ENCODE peak calls at places on chromosomes 16 and 17, in five cellular contexts. U is GM12865, L is brain microvascular endothelial cell, F is GM20000, T is HCT116. A is an unnamed sample.

GRCh38 chr17:39738568-39738901 is 797 bp downstream of the GRB7 start:
- DNase-seq in U (no peak), L (no peak), F (peak; percentile 77), T (no peak), A (no peak)

GRCh38 chr17:2996938-2997670 is 66.3 kb downstream of the OR1D5 start:
- DNase-seq in U (no peak), L (no peak), F (no peak), T (no peak), A (no peak)

GRCh38 chr17:27600471-27600870 is 30.5 kb upstream of the LGALS9 start:
- DNase-seq in U (no peak), L (no peak), F (no peak), T (no peak), A (no peak)

GRCh38 chr16:24920568-24920967 is 74.8 kb downstream of the SLC5A11 start:
- DNase-seq in U (no peak), L (no peak), F (no peak), T (no peak), A (no peak)

GRCh38 chr16:77041468-77041867 is 149.5 kb upstream of the MON1B start:
- DNase-seq in U (no peak), L (no peak), F (no peak), T (no peak), A (no peak)

GRCh38 chr16:29675811-29676643 is 3.0 kb upstream of the QPRT start:
- DNase-seq in U (peak; percentile 57), L (peak; percentile 24), F (no peak), T (peak; percentile 24), A (no peak)

GRCh38 chr16:8568231-8568617 is 22.1 kb downstream of the TMEM114 start:
- DNase-seq in U (no peak), L (no peak), F (no peak), T (no peak), A (no peak)

GRCh38 chr17:47087093-47087492 is 102.0 kb downstream of the CDC27 start:
- DNase-seq in U (no peak), L (no peak), F (no peak), T (no peak), A (no peak)

GRCh38 chr17:82495844-82496528 is 23.5 kb upstream of the FOXK2 start:
- DNase-seq in U (peak; percentile 30), L (no peak), F (no peak), T (peak; percentile 46), A (peak; percentile 43)

GRCh38 chr16:14196539-14196938 is 125.4 kb downstream of the MRTFB start:
- DNase-seq in U (peak; percentile 19), L (no peak), F (no peak), T (no peak), A (no peak)

GRCh38 chr16:21260870-21261791 is 17.0 kb downstream of the CRYM start:
- DNase-seq in U (no peak), L (peak; percentile 76), F (no peak), T (peak; percentile 51), A (no peak)

GRCh38 chr16:2090819-2091721 is 43.3 kb downstream of the TSC2 start:
- DNase-seq in U (peak; percentile 87), L (peak; percentile 17), F (peak; percentile 97), T (peak; percentile 66), A (no peak)

GRCh38 chr17:17994770-17995169 is 22.1 kb downstream of the DRC3 start:
- DNase-seq in U (no peak), L (no peak), F (no peak), T (no peak), A (no peak)

GRCh38 chr17:17993852-17994251 is 21.2 kb downstream of the DRC3 start:
- DNase-seq in U (no peak), L (no peak), F (no peak), T (no peak), A (no peak)

GRCh38 chr17:17990282-17990681 is 17.6 kb downstream of the DRC3 start:
- DNase-seq in U (no peak), L (no peak), F (no peak), T (no peak), A (no peak)

GRCh38 chr17:17993366-17993765 is 20.7 kb downstream of the DRC3 start:
- DNase-seq in U (no peak), L (no peak), F (no peak), T (no peak), A (no peak)

DNA sequence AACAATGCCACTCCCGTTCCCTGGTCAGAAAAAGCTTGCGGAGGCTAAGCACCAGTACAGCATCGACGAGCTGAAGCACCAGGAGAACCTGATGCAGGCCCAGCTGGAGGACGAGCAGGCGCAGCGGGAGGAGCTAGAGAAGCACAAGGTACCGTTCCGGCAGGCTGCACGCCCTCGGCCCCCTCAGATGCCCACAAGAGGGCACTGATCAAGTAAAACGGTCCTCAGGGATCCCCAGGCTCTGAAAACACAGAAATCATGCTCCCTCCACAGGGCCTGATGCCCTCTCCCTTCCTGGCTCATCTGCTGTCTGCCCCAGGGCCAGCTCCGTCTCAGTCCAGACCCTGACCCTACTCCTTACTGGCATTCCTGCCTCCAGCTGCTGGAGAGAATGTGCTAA is 21.6 kb downstream of the DRC3 start:
- DNase-seq in U (peak; percentile 46), L (no peak), F (no peak), T (peak; percentile 15), A (no peak)
- TF ChIP-seq CTCF in U (peak; percentile 32), L (peak; percentile 79), F (no peak), T (peak; percentile 20), A (peak; percentile 36)

DNA sequence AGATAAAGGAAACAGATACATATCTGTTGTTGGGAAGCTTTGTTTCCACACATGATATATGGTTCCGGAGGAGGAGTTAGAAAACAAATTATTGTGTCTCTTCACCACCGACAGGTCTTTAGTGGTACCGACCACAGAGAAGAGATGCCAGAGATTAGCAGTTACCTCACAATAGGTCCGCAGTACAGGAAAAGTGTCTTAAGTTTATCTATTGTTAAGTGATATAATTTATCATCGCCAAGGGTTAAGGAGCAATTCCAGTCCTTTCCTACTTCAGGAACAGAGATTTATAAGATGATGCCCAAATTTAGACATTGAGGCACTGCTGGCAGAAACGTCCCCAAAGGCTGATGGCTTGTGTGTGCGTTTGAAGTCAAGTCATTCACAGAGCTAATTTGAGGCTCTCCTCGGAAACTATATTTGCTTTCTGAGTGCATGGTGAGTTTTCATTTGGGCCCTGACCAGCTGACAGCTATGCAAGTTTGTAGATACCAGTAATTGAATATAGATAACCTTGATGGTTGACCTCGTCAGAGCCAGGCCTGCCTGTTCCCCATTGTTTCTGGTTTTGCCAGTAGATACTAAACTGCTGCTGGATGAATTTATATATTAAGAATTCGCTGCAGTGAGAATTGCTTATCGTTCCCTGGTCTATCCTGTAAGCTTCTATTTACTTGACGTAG is 196.4 kb upstream of the IRX3 start:
- DNase-seq in U (no peak), L (no peak), F (no peak), T (no peak), A (no peak)
- TF ChIP-seq CTCF in U (no peak), L (no peak), F (no peak), T (no peak), A (no peak)

GRCh38 chr17:8158267-8159031 is 4.3 kb downstream of the VAMP2 start:
- DNase-seq in U (peak; percentile 91), L (peak; percentile 83), F (peak; percentile 86), T (peak; percentile 82), A (peak; percentile 57)

GRCh38 chr17:8153957-8154607 is 1.9 kb upstream of the PER1 start:
- DNase-seq in U (peak; percentile 81), L (peak; percentile 99), F (peak; percentile 71), T (peak; percentile 93), A (peak; percentile 79)

GRCh38 chr17:8155341-8156173 is 3.4 kb upstream of the PER1 start:
- DNase-seq in U (no peak), L (no peak), F (no peak), T (no peak), A (no peak)

GRCh38 chr17:8154608-8155152 is 2.5 kb upstream of the PER1 start:
- DNase-seq in U (no peak), L (no peak), F (no peak), T (no peak), A (no peak)

DNA sequence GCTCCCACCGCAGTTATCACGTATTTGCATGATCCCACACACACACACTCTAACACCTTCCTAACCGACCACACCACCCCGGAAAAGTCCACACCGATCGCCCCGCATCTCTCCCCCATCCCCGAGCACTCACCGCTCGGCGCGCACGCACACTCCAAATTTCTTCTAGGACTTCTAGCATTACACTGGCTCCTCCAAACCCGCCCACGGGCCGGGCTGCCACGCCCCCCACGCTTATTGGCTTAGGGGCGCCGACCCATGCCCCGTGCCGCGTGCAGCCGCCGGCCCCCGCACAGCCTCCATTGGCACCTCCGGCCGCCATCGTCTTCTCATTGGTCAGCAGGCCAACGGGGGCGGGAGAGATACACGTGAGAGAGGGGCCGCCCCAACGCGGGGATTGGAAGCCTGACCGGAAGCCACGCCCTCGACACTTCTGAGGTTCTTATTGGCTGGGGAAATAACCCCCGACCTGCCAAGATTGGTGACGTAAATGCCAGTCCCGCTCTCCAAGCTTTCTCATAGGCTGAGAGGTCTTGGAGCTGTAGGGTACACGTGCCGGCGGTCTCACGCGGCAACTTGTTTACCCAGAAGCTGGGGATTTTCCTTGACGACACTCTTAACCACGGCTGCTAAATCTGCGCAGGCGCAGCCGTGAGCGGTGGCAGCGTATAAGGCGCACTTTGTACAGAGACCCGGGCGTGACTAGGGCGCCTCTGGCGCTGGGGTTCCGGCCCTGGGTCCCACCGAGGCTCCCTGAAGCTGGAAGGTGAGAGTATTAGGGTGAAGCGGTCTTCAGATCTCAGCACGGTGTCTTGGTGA is 4.2 kb upstream of the PER1 start:
- DNase-seq in U (peak; percentile 100), L (peak; percentile 100), F (peak; percentile 97), T (peak; percentile 100), A (peak; percentile 100)
- TF ChIP-seq CTCF in U (no peak), L (peak; percentile 30), F (peak; percentile 19), T (no peak), A (no peak)

GRCh38 chr16:56897026-56897799 is 32.2 kb downstream of the SLC12A3 start:
- DNase-seq in U (no peak), L (no peak), F (no peak), T (no peak), A (no peak)
- TF ChIP-seq CTCF in U (no peak), L (no peak), F (no peak), T (no peak), A (no peak)

GRCh38 chr16:26905336-26905735 is 161.4 kb upstream of the C16orf82 start:
- DNase-seq in U (no peak), L (no peak), F (no peak), T (no peak), A (no peak)
- TF ChIP-seq CTCF in U (no peak), L (no peak), F (no peak), T (no peak), A (no peak)

GRCh38 chr16:66091462-66091861 is 275.0 kb upstream of the CDH5 start:
- DNase-seq in U (no peak), L (no peak), F (no peak), T (no peak), A (no peak)

GRCh38 chr16:66093217-66093616 is 273.3 kb upstream of the CDH5 start:
- DNase-seq in U (no peak), L (no peak), F (no peak), T (no peak), A (no peak)

GRCh38 chr16:66097746-66098145 is 268.7 kb upstream of the CDH5 start:
- DNase-seq in U (no peak), L (no peak), F (no peak), T (no peak), A (no peak)

GRCh38 chr16:66099261-66099660 is 267.2 kb upstream of the CDH5 start:
- DNase-seq in U (no peak), L (no peak), F (no peak), T (no peak), A (no peak)

GRCh38 chr16:66095676-66096075 is 270.8 kb upstream of the CDH5 start:
- DNase-seq in U (no peak), L (no peak), F (no peak), T (no peak), A (no peak)
- TF ChIP-seq CTCF in U (no peak), L (peak; percentile 48), F (no peak), T (no peak), A (no peak)

A was measured in GM06990.